ENCODE peak calls at places on chromosomes 7 and 10, in six cellular contexts. One of them, this sample, is unnamed.

GRCh38 chr7:148821422-148821821 is 62.7 kb downstream of the EZH2 start:
- ATAC-seq in upper lobe of left lung: no peak
- ATAC-seq in A549: no peak
- ATAC-seq in GM12878: no peak
- ATAC-seq in K562: peak
- ATAC-seq in HepG2: no peak
- ATAC-seq in this sample: no peak

GRCh38 chr7:100556541-100556940 is 17.2 kb downstream of the SAP25 start:
- ATAC-seq in upper lobe of left lung: no peak
- ATAC-seq in A549: no peak
- ATAC-seq in GM12878: no peak
- ATAC-seq in K562: peak
- ATAC-seq in HepG2: no peak
- ATAC-seq in this sample: no peak

GRCh38 chr7:138521837-138522461 is 61.9 kb downstream of the TRIM24 start:
- ATAC-seq in upper lobe of left lung: no peak
- ATAC-seq in A549: no peak
- ATAC-seq in GM12878: no peak
- ATAC-seq in K562: no peak
- ATAC-seq in HepG2: peak
- ATAC-seq in this sample: no peak

GRCh38 chr10:66349726-66350125 is 576.1 kb upstream of the LRRTM3 start:
- ATAC-seq in upper lobe of left lung: no peak
- ATAC-seq in A549: no peak
- ATAC-seq in GM12878: no peak
- ATAC-seq in K562: no peak
- ATAC-seq in HepG2: no peak
- ATAC-seq in this sample: no peak

GRCh38 chr7:75957021-75957736 is 37.2 kb downstream of the TMEM120A start:
- ATAC-seq in upper lobe of left lung: peak
- ATAC-seq in A549: peak
- ATAC-seq in GM12878: no peak
- ATAC-seq in K562: no peak
- ATAC-seq in HepG2: no peak
- ATAC-seq in this sample: no peak

GRCh38 chr7:125643302-125643701 is 713.7 kb upstream of the POT1 start:
- ATAC-seq in upper lobe of left lung: no peak
- ATAC-seq in A549: no peak
- ATAC-seq in GM12878: no peak
- ATAC-seq in K562: no peak
- ATAC-seq in HepG2: no peak
- ATAC-seq in this sample: no peak

GRCh38 chr10:112071596-112072133 is 111.9 kb downstream of the GPAM start:
- ATAC-seq in upper lobe of left lung: no peak
- ATAC-seq in A549: no peak
- ATAC-seq in GM12878: no peak
- ATAC-seq in K562: no peak
- ATAC-seq in HepG2: no peak
- ATAC-seq in this sample: no peak

GRCh38 chr10:71314028-71314693 is 4.9 kb upstream of the SLC29A3 start:
- ATAC-seq in upper lobe of left lung: peak
- ATAC-seq in A549: peak
- ATAC-seq in GM12878: peak
- ATAC-seq in K562: peak
- ATAC-seq in HepG2: peak
- ATAC-seq in this sample: peak

GRCh38 chr10:34186740-34187139 is 628.4 kb downstream of the PARD3 start:
- ATAC-seq in upper lobe of left lung: no peak
- ATAC-seq in A549: no peak
- ATAC-seq in GM12878: no peak
- ATAC-seq in K562: no peak
- ATAC-seq in HepG2: no peak
- ATAC-seq in this sample: no peak

GRCh38 chr7:138197306-138197640 is 121.0 kb downstream of the AKR1D1 start:
- ATAC-seq in upper lobe of left lung: no peak
- ATAC-seq in A549: no peak
- ATAC-seq in GM12878: no peak
- ATAC-seq in K562: no peak
- ATAC-seq in HepG2: no peak
- ATAC-seq in this sample: no peak

GRCh38 chr7:150612925-150613324 is 19.3 kb downstream of the GIMAP6 start:
- ATAC-seq in upper lobe of left lung: no peak
- ATAC-seq in A549: no peak
- ATAC-seq in GM12878: no peak
- ATAC-seq in K562: no peak
- ATAC-seq in HepG2: no peak
- ATAC-seq in this sample: no peak

GRCh38 chr10:45433716-45434469 is 59.9 kb downstream of the ALOX5 start:
- ATAC-seq in upper lobe of left lung: no peak
- ATAC-seq in A549: no peak
- ATAC-seq in GM12878: peak
- ATAC-seq in K562: no peak
- ATAC-seq in HepG2: peak
- ATAC-seq in this sample: no peak

GRCh38 chr10:100828744-100829102 is 83.3 kb downstream of the PAX2 start:
- ATAC-seq in upper lobe of left lung: no peak
- ATAC-seq in A549: peak
- ATAC-seq in GM12878: peak
- ATAC-seq in K562: peak
- ATAC-seq in HepG2: peak
- ATAC-seq in this sample: no peak

GRCh38 chr10:31602541-31603244 is 283.7 kb downstream of the ZEB1 start:
- ATAC-seq in upper lobe of left lung: peak
- ATAC-seq in A549: peak
- ATAC-seq in GM12878: no peak
- ATAC-seq in K562: no peak
- ATAC-seq in HepG2: no peak
- ATAC-seq in this sample: peak

GRCh38 chr7:28165221-28165807 is 15.3 kb downstream of the JAZF1 start:
- ATAC-seq in upper lobe of left lung: no peak
- ATAC-seq in A549: no peak
- ATAC-seq in GM12878: no peak
- ATAC-seq in K562: no peak
- ATAC-seq in HepG2: no peak
- ATAC-seq in this sample: no peak

GRCh38 chr7:149599636-149600206 is 102.1 kb upstream of the ZNF746 start:
- ATAC-seq in upper lobe of left lung: no peak
- ATAC-seq in A549: no peak
- ATAC-seq in GM12878: peak
- ATAC-seq in K562: no peak
- ATAC-seq in HepG2: no peak
- ATAC-seq in this sample: no peak

GRCh38 chr10:121065330-121065729 is 214.2 kb downstream of the WDR11 start:
- ATAC-seq in upper lobe of left lung: no peak
- ATAC-seq in A549: no peak
- ATAC-seq in GM12878: no peak
- ATAC-seq in K562: no peak
- ATAC-seq in HepG2: peak
- ATAC-seq in this sample: no peak

GRCh38 chr10:93334901-93335312 is 147.2 kb downstream of the MYOF start:
- ATAC-seq in upper lobe of left lung: peak
- ATAC-seq in A549: peak
- ATAC-seq in GM12878: no peak
- ATAC-seq in K562: no peak
- ATAC-seq in HepG2: no peak
- ATAC-seq in this sample: no peak
- H3K27ac ChIP-seq in upper lobe of left lung: no peak
- H3K27ac ChIP-seq in A549: no peak
- H3K27ac ChIP-seq in GM12878: no peak
- H3K27ac ChIP-seq in K562: no peak
- H3K27ac ChIP-seq in HepG2: no peak
- H3K27ac ChIP-seq in this sample: no peak

GRCh38 chr10:133258066-133258817 is 18.4 kb downstream of the ADAM8 start:
- ATAC-seq in upper lobe of left lung: peak
- ATAC-seq in A549: peak
- ATAC-seq in GM12878: peak
- ATAC-seq in K562: no peak
- ATAC-seq in HepG2: peak
- ATAC-seq in this sample: no peak
- H3K4me3 ChIP-seq in upper lobe of left lung: peak
- H3K4me3 ChIP-seq in A549: no peak
- H3K4me3 ChIP-seq in GM12878: no peak
- H3K4me3 ChIP-seq in K562: no peak
- H3K4me3 ChIP-seq in HepG2: peak
- H3K4me3 ChIP-seq in this sample: no peak

DNA sequence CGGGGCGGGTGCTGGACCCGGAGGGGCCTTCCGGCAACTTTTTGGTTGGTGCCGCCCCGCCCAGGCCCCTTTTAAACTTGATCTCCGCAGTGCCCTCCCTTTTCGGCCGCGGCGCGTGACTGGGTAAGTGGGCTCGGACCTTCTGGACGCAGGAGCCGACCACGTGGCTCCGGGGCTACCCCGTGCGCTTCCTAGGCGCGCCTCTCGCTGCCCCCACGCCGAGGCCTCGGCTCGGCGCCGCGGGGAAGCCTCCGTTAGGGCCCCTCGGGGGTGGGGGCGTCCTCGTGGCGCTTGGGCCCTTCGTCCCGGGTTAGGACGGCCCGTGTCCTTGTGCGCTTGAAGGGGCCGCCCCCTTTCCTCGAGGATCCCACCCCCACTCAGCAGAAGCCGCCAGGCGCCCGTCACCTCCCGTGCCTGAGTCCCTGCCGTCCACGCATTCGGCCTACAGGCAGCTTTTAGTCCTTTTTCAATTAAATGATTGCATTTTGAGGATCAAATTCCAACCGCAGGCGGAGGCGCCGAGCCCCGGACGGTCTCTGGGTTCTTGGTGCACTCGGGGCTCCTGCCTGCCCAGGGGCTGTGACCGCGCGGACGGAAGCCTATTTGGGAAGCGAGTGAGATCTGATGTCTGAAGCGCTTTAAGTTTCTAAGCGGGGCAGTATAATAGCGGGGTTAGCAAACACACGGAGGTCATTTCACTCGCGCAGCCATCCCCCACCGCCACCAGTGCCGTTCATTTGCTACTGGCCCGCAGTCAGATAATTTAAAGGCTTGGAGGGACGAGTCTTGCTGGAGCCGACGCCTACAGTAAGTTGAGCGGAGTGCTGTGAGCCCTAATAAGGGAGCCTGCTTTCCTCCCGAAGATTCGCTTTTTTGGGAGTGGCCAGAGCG is 31.8 kb upstream of the TOMM7 start:
- ATAC-seq in upper lobe of left lung: peak
- ATAC-seq in A549: peak
- ATAC-seq in GM12878: peak
- ATAC-seq in K562: peak
- ATAC-seq in HepG2: peak
- ATAC-seq in this sample: peak
- TF ChIP-seq EP300 in upper lobe of left lung: no peak
- TF ChIP-seq EP300 in A549: no peak
- TF ChIP-seq EP300 in GM12878: no peak
- TF ChIP-seq EP300 in K562: no peak
- TF ChIP-seq EP300 in HepG2: no peak
- TF ChIP-seq EP300 in this sample: no peak

DNA sequence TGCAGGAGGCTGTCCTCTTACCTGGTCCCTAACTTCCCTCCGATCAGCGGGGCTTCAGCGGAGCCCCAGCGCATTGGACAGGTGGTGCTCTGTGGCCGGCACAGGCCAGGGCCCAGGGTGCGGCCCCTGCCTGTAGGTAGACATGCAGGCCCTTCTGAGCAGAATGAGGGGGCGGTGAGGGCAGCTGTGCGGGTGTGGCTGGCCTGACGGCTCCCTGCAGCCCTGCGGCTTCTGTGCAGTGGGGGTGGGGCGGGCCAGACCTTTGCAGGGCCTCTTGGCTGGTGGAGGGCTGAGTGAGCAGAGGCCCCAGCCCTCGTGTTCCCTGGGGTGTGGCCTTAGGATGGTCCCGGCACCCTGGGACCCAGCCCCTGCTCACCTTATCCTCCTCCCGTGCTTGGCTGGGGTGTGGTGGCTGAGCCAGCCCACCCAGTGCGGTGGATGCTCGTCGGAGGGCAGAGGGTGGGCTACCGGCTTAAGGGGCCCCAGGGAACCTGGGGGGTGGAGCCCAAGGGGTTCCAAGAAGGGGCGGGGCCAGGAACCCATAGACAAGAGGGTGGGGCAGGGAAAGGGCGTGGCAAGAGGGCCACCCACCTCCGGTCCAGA is 175.2 kb upstream of the TNRC18 start:
- ATAC-seq in upper lobe of left lung: peak
- ATAC-seq in A549: peak
- ATAC-seq in GM12878: peak
- ATAC-seq in K562: peak
- ATAC-seq in HepG2: no peak
- ATAC-seq in this sample: no peak
- H3K27ac ChIP-seq in upper lobe of left lung: peak
- H3K27ac ChIP-seq in A549: peak
- H3K27ac ChIP-seq in GM12878: no peak
- H3K27ac ChIP-seq in K562: peak
- H3K27ac ChIP-seq in HepG2: no peak
- H3K27ac ChIP-seq in this sample: no peak

GRCh38 chr7:20952891-20953290 is 166.2 kb upstream of the SP8 start:
- ATAC-seq in upper lobe of left lung: no peak
- ATAC-seq in A549: no peak
- ATAC-seq in GM12878: no peak
- ATAC-seq in K562: no peak
- ATAC-seq in HepG2: no peak
- ATAC-seq in this sample: no peak
- H3K4me3 ChIP-seq in upper lobe of left lung: no peak
- H3K4me3 ChIP-seq in A549: no peak
- H3K4me3 ChIP-seq in GM12878: no peak
- H3K4me3 ChIP-seq in K562: no peak
- H3K4me3 ChIP-seq in HepG2: no peak
- H3K4me3 ChIP-seq in this sample: no peak

GRCh38 chr10:125691160-125691981 is 8.4 kb upstream of the TEX36 start:
- ATAC-seq in upper lobe of left lung: no peak
- ATAC-seq in A549: no peak
- ATAC-seq in GM12878: peak
- ATAC-seq in K562: no peak
- ATAC-seq in HepG2: no peak
- ATAC-seq in this sample: no peak

GRCh38 chr10:125698599-125698998 is 15.6 kb upstream of the TEX36 start:
- ATAC-seq in upper lobe of left lung: no peak
- ATAC-seq in A549: peak
- ATAC-seq in GM12878: peak
- ATAC-seq in K562: no peak
- ATAC-seq in HepG2: peak
- ATAC-seq in this sample: no peak

GRCh38 chr10:125692246-125692931 is 9.4 kb upstream of the TEX36 start:
- ATAC-seq in upper lobe of left lung: no peak
- ATAC-seq in A549: no peak
- ATAC-seq in GM12878: no peak
- ATAC-seq in K562: no peak
- ATAC-seq in HepG2: no peak
- ATAC-seq in this sample: no peak

GRCh38 chr10:125692932-125693847 is 10.2 kb upstream of the TEX36 start:
- ATAC-seq in upper lobe of left lung: no peak
- ATAC-seq in A549: no peak
- ATAC-seq in GM12878: no peak
- ATAC-seq in K562: no peak
- ATAC-seq in HepG2: no peak
- ATAC-seq in this sample: no peak

GRCh38 chr10:125694874-125695273 is 11.9 kb upstream of the TEX36 start:
- ATAC-seq in upper lobe of left lung: no peak
- ATAC-seq in A549: peak
- ATAC-seq in GM12878: no peak
- ATAC-seq in K562: no peak
- ATAC-seq in HepG2: no peak
- ATAC-seq in this sample: no peak
- TF ChIP-seq EP300 in upper lobe of left lung: no peak
- TF ChIP-seq EP300 in A549: no peak
- TF ChIP-seq EP300 in GM12878: no peak
- TF ChIP-seq EP300 in K562: no peak
- TF ChIP-seq EP300 in HepG2: no peak
- TF ChIP-seq EP300 in this sample: no peak

GRCh38 chr10:119315128-119316001 is 108.0 kb downstream of the GRK5 start:
- ATAC-seq in upper lobe of left lung: peak
- ATAC-seq in A549: peak
- ATAC-seq in GM12878: peak
- ATAC-seq in K562: peak
- ATAC-seq in HepG2: peak
- ATAC-seq in this sample: peak
- H3K27ac ChIP-seq in upper lobe of left lung: peak
- H3K27ac ChIP-seq in A549: peak
- H3K27ac ChIP-seq in GM12878: peak
- H3K27ac ChIP-seq in K562: peak
- H3K27ac ChIP-seq in HepG2: peak
- H3K27ac ChIP-seq in this sample: peak

This sample was measured in gastroesophageal sphincter.